ENCODE peak calls at places on chromosomes 7 and 10, in nine cellular contexts. One of them, this sample, is unnamed.

GRCh38 chr10:86497621-86498020 is 24.0 kb downstream of the WAPL start:
- DNase-seq in GM10248: no peak
- DNase-seq in BE2C: no peak
- DNase-seq in A549: no peak
- DNase-seq in Calu3: no peak
- DNase-seq in endothelial cell: no peak
- DNase-seq in neural crest cell: no peak
- DNase-seq in progenitor cell of endocrine pancreas: no peak
- DNase-seq in fibroblast of lung: peak; percentile 66
- DNase-seq in this sample: no peak

GRCh38 chr7:34155225-34155908 is 250.0 kb downstream of the BMPER start:
- DNase-seq in endothelial cell: no peak
- DNase-seq in BE2C: no peak
- DNase-seq in A549: peak; percentile 24
- DNase-seq in neural crest cell: no peak
- DNase-seq in fibroblast of lung: peak; percentile 95
- DNase-seq in Calu3: no peak
- DNase-seq in progenitor cell of endocrine pancreas: no peak
- DNase-seq in GM10248: no peak
- DNase-seq in this sample: peak; percentile 94

GRCh38 chr10:46218921-46219320 is 67.9 kb upstream of the ANTXRL start:
- DNase-seq in neural crest cell: no peak
- DNase-seq in GM10248: peak; percentile 20
- DNase-seq in fibroblast of lung: no peak
- DNase-seq in endothelial cell: no peak
- DNase-seq in Calu3: no peak
- DNase-seq in progenitor cell of endocrine pancreas: no peak
- DNase-seq in A549: no peak
- DNase-seq in BE2C: peak; percentile 45
- DNase-seq in this sample: no peak

GRCh38 chr10:74825033-74825370 is 1.4 kb upstream of the KAT6B start:
- DNase-seq in BE2C: peak; percentile 44
- DNase-seq in Calu3: peak; percentile 43
- DNase-seq in GM10248: peak; percentile 60
- DNase-seq in neural crest cell: peak; percentile 31
- DNase-seq in endothelial cell: peak; percentile 34
- DNase-seq in progenitor cell of endocrine pancreas: peak; percentile 41
- DNase-seq in A549: peak; percentile 31
- DNase-seq in fibroblast of lung: no peak
- DNase-seq in this sample: no peak

GRCh38 chr10:52706347-52707070 is 66.1 kb downstream of the MBL2 start:
- DNase-seq in neural crest cell: no peak
- DNase-seq in A549: no peak
- DNase-seq in fibroblast of lung: peak; percentile 72
- DNase-seq in progenitor cell of endocrine pancreas: no peak
- DNase-seq in Calu3: no peak
- DNase-seq in endothelial cell: no peak
- DNase-seq in BE2C: no peak
- DNase-seq in GM10248: no peak
- DNase-seq in this sample: no peak

GRCh38 chr10:21927601-21928000 is 75.9 kb downstream of the DNAJC1 start:
- DNase-seq in neural crest cell: no peak
- DNase-seq in BE2C: no peak
- DNase-seq in A549: no peak
- DNase-seq in fibroblast of lung: peak; percentile 84
- DNase-seq in endothelial cell: no peak
- DNase-seq in progenitor cell of endocrine pancreas: no peak
- DNase-seq in GM10248: no peak
- DNase-seq in Calu3: no peak
- DNase-seq in this sample: no peak

GRCh38 chr10:110171032-110171431 is 36.4 kb upstream of the MXI1 start:
- DNase-seq in fibroblast of lung: no peak
- DNase-seq in GM10248: no peak
- DNase-seq in neural crest cell: no peak
- DNase-seq in A549: no peak
- DNase-seq in endothelial cell: no peak
- DNase-seq in BE2C: no peak
- DNase-seq in progenitor cell of endocrine pancreas: no peak
- DNase-seq in Calu3: no peak
- DNase-seq in this sample: no peak

GRCh38 chr7:50330254-50330653 is 25.7 kb downstream of the IKZF1 start:
- DNase-seq in Calu3: no peak
- DNase-seq in A549: no peak
- DNase-seq in progenitor cell of endocrine pancreas: no peak
- DNase-seq in GM10248: no peak
- DNase-seq in neural crest cell: no peak
- DNase-seq in BE2C: no peak
- DNase-seq in endothelial cell: no peak
- DNase-seq in fibroblast of lung: no peak
- DNase-seq in this sample: no peak

GRCh38 chr10:110980807-110981206 is 61.4 kb downstream of the SHOC2 start:
- DNase-seq in A549: no peak
- DNase-seq in fibroblast of lung: no peak
- DNase-seq in BE2C: no peak
- DNase-seq in Calu3: no peak
- DNase-seq in neural crest cell: no peak
- DNase-seq in GM10248: no peak
- DNase-seq in progenitor cell of endocrine pancreas: no peak
- DNase-seq in endothelial cell: no peak
- DNase-seq in this sample: no peak

GRCh38 chr10:131652416-131652815 is 248.4 kb upstream of the PPP2R2D start:
- DNase-seq in Calu3: no peak
- DNase-seq in A549: no peak
- DNase-seq in progenitor cell of endocrine pancreas: no peak
- DNase-seq in GM10248: no peak
- DNase-seq in BE2C: no peak
- DNase-seq in neural crest cell: no peak
- DNase-seq in fibroblast of lung: no peak
- DNase-seq in endothelial cell: no peak
- DNase-seq in this sample: no peak

GRCh38 chr7:157481389-157481788 is 144.6 kb downstream of the DNAJB6 start:
- DNase-seq in endothelial cell: no peak
- DNase-seq in fibroblast of lung: no peak
- DNase-seq in progenitor cell of endocrine pancreas: no peak
- DNase-seq in A549: no peak
- DNase-seq in neural crest cell: no peak
- DNase-seq in BE2C: no peak
- DNase-seq in Calu3: no peak
- DNase-seq in GM10248: no peak
- DNase-seq in this sample: no peak

GRCh38 chr7:98075801-98076200 is 30.9 kb upstream of the LMTK2 start:
- DNase-seq in Calu3: no peak
- DNase-seq in A549: no peak
- DNase-seq in progenitor cell of endocrine pancreas: no peak
- DNase-seq in GM10248: no peak
- DNase-seq in fibroblast of lung: no peak
- DNase-seq in neural crest cell: no peak
- DNase-seq in BE2C: no peak
- DNase-seq in endothelial cell: no peak
- DNase-seq in this sample: no peak

GRCh38 chr7:4931932-4932331 is 27.1 kb downstream of the MMD2 start:
- DNase-seq in fibroblast of lung: no peak
- DNase-seq in GM10248: no peak
- DNase-seq in Calu3: peak; percentile 94
- DNase-seq in progenitor cell of endocrine pancreas: peak; percentile 36
- DNase-seq in endothelial cell: peak; percentile 21
- DNase-seq in BE2C: peak; percentile 50
- DNase-seq in neural crest cell: peak; percentile 58
- DNase-seq in A549: no peak
- DNase-seq in this sample: no peak

GRCh38 chr10:21494221-21495001 is 31.1 kb downstream of the SKIDA1 start:
- DNase-seq in BE2C: no peak
- DNase-seq in Calu3: peak; percentile 18
- DNase-seq in progenitor cell of endocrine pancreas: no peak
- DNase-seq in neural crest cell: no peak
- DNase-seq in fibroblast of lung: peak; percentile 39
- DNase-seq in endothelial cell: peak; percentile 47
- DNase-seq in GM10248: peak; percentile 50
- DNase-seq in A549: no peak
- DNase-seq in this sample: no peak

GRCh38 chr10:1423676-1424253 is 313.6 kb downstream of the ADARB2 start:
- DNase-seq in BE2C: no peak
- DNase-seq in fibroblast of lung: no peak
- DNase-seq in progenitor cell of endocrine pancreas: no peak
- DNase-seq in Calu3: no peak
- DNase-seq in neural crest cell: no peak
- DNase-seq in GM10248: no peak
- DNase-seq in A549: no peak
- DNase-seq in endothelial cell: no peak
- DNase-seq in this sample: no peak

GRCh38 chr10:1419796-1420429 is 317.4 kb downstream of the ADARB2 start:
- DNase-seq in progenitor cell of endocrine pancreas: no peak
- DNase-seq in A549: no peak
- DNase-seq in GM10248: no peak
- DNase-seq in endothelial cell: no peak
- DNase-seq in fibroblast of lung: no peak
- DNase-seq in neural crest cell: no peak
- DNase-seq in BE2C: no peak
- DNase-seq in Calu3: no peak
- DNase-seq in this sample: no peak

GRCh38 chr10:1422275-1422674 is 315.1 kb downstream of the ADARB2 start:
- DNase-seq in endothelial cell: no peak
- DNase-seq in fibroblast of lung: no peak
- DNase-seq in BE2C: no peak
- DNase-seq in Calu3: no peak
- DNase-seq in A549: no peak
- DNase-seq in progenitor cell of endocrine pancreas: no peak
- DNase-seq in GM10248: no peak
- DNase-seq in neural crest cell: no peak
- DNase-seq in this sample: no peak

GRCh38 chr10:1418031-1418550 is 319.2 kb downstream of the ADARB2 start:
- DNase-seq in GM10248: no peak
- DNase-seq in BE2C: no peak
- DNase-seq in fibroblast of lung: no peak
- DNase-seq in neural crest cell: no peak
- DNase-seq in endothelial cell: no peak
- DNase-seq in Calu3: no peak
- DNase-seq in A549: no peak
- DNase-seq in progenitor cell of endocrine pancreas: no peak
- DNase-seq in this sample: no peak

GRCh38 chr10:1420663-1421362 is 316.5 kb downstream of the ADARB2 start:
- DNase-seq in progenitor cell of endocrine pancreas: peak; percentile 75
- DNase-seq in A549: peak; percentile 58
- DNase-seq in GM10248: peak; percentile 82
- DNase-seq in fibroblast of lung: no peak
- DNase-seq in endothelial cell: peak; percentile 84
- DNase-seq in BE2C: peak; percentile 65
- DNase-seq in Calu3: peak; percentile 75
- DNase-seq in neural crest cell: peak; percentile 82
- DNase-seq in this sample: no peak
- TF ChIP-seq CTCF in progenitor cell of endocrine pancreas: peak; percentile 91
- TF ChIP-seq CTCF in A549: peak; percentile 63
- TF ChIP-seq CTCF in GM10248: peak; percentile 83
- TF ChIP-seq CTCF in fibroblast of lung: peak; percentile 31
- TF ChIP-seq CTCF in endothelial cell: peak; percentile 78
- TF ChIP-seq CTCF in BE2C: peak; percentile 78
- TF ChIP-seq CTCF in Calu3: peak; percentile 54
- TF ChIP-seq CTCF in neural crest cell: peak; percentile 94
- TF ChIP-seq CTCF in this sample: no peak

DNA sequence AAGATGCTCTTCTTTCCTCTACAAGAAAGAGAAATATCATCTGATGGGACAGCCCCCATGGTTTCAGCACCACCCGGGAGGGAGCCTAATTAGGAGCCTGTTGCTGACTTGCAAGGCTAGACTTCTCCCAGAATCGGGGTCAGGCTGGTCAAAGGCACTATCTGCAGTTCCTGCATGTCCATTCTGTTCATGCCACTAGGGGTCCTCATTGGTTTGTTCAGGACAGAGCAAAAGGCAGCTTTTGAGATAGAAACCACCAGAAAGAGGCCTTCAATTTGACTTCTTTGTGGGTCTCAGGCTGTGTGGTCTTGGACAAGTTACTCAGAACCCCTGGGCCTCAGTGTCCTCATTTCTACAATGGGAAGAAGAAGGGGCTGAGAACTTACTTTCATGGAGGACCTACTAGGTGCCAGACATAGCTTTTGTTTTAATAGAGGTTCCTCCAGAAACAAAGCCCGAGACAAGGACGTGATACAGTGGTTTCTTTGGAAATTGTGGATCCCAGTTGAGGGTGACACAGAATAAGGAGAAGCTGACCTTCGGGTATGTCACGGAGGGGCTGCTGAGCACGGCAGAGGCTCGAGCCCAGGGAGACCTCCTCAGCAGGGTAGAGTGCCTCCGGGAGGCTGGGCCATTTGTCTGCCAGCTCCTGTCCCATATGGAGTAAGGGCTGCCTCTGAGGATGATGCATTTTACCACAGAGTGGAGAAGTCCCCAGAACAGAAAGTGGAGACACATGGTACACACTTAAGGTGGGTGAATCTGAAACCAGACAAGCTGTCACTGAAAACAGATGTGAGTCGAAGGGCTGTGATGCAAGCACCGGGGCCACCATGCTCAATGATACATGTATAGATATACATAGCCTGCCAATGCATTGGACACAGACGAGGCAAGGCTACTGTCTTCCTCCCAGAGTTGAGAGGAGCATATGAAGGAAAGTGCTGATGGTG is 33.1 kb upstream of the NEUROD6 start:
- DNase-seq in neural crest cell: peak; percentile 63
- DNase-seq in progenitor cell of endocrine pancreas: peak; percentile 44
- DNase-seq in BE2C: peak; percentile 56
- DNase-seq in A549: peak; percentile 76
- DNase-seq in GM10248: peak; percentile 68
- DNase-seq in endothelial cell: peak; percentile 67
- DNase-seq in Calu3: peak; percentile 84
- DNase-seq in fibroblast of lung: peak; percentile 45
- DNase-seq in this sample: no peak
- TF ChIP-seq CTCF in neural crest cell: peak; percentile 78
- TF ChIP-seq CTCF in progenitor cell of endocrine pancreas: peak; percentile 73
- TF ChIP-seq CTCF in BE2C: peak; percentile 82
- TF ChIP-seq CTCF in A549: peak; percentile 91
- TF ChIP-seq CTCF in GM10248: peak; percentile 62
- TF ChIP-seq CTCF in endothelial cell: peak; percentile 74
- TF ChIP-seq CTCF in Calu3: peak; percentile 83
- TF ChIP-seq CTCF in fibroblast of lung: peak; percentile 70
- TF ChIP-seq CTCF in this sample: peak; percentile 47

GRCh38 chr10:54402576-54402975 is 398.5 kb downstream of the PCDH15 start:
- DNase-seq in A549: no peak
- DNase-seq in BE2C: peak; percentile 12
- DNase-seq in neural crest cell: no peak
- DNase-seq in GM10248: no peak
- DNase-seq in Calu3: peak; percentile 37
- DNase-seq in progenitor cell of endocrine pancreas: no peak
- DNase-seq in endothelial cell: peak; percentile 31
- DNase-seq in fibroblast of lung: peak; percentile 9
- DNase-seq in this sample: no peak
- TF ChIP-seq CTCF in A549: peak; percentile 26
- TF ChIP-seq CTCF in BE2C: peak; percentile 73
- TF ChIP-seq CTCF in neural crest cell: peak; percentile 73
- TF ChIP-seq CTCF in GM10248: peak; percentile 22
- TF ChIP-seq CTCF in Calu3: peak; percentile 67
- TF ChIP-seq CTCF in progenitor cell of endocrine pancreas: peak; percentile 72
- TF ChIP-seq CTCF in endothelial cell: peak; percentile 71
- TF ChIP-seq CTCF in fibroblast of lung: peak; percentile 55
- TF ChIP-seq CTCF in this sample: no peak

DNA sequence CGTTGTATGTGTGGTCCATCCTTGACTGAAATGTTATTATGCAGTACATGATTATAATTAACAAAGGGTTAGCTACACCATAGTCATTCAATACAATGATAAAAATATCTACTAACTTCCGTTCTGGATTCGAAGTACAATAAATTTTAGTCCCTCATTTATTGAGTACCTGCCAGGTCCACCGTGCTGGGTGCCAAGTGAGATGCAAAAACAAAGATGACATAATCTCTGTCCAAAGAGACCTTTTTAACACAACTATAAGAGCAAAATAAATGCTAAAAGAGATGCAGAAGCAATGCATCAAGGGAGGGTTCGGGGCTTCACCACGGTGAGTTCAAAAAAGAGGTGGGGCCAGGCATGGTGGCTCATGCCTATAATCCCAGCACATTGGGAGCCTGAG is 33.1 kb downstream of the LAMB1 start:
- DNase-seq in BE2C: no peak
- DNase-seq in progenitor cell of endocrine pancreas: no peak
- DNase-seq in fibroblast of lung: no peak
- DNase-seq in Calu3: no peak
- DNase-seq in A549: no peak
- DNase-seq in endothelial cell: no peak
- DNase-seq in neural crest cell: no peak
- DNase-seq in GM10248: no peak
- DNase-seq in this sample: no peak
- TF ChIP-seq CTCF in BE2C: no peak
- TF ChIP-seq CTCF in progenitor cell of endocrine pancreas: no peak
- TF ChIP-seq CTCF in fibroblast of lung: no peak
- TF ChIP-seq CTCF in Calu3: no peak
- TF ChIP-seq CTCF in A549: no peak
- TF ChIP-seq CTCF in endothelial cell: no peak
- TF ChIP-seq CTCF in neural crest cell: no peak
- TF ChIP-seq CTCF in GM10248: no peak
- TF ChIP-seq CTCF in this sample: no peak